ENCODE peak calls at places on chromosomes 3 and 15, in six cellular contexts. One of them, this sample, is unnamed.

GRCh38 chr15:58019503-58020376 is 45.8 kb downstream of the ALDH1A2 start:
- DNase-seq in mesendoderm: no peak
- DNase-seq in IMR-90: peak; percentile 2
- DNase-seq in H1: no peak
- DNase-seq in mesenchymal stem cell: peak; percentile 4
- DNase-seq in trophoblast cell: no peak
- DNase-seq in this sample: no peak

GRCh38 chr3:185824051-185824466 is 783 bp downstream of the IGF2BP2 start:
- DNase-seq in trophoblast cell: peak; percentile 25
- DNase-seq in mesenchymal stem cell: peak; percentile 47
- DNase-seq in IMR-90: no peak
- DNase-seq in H1: peak; percentile 60
- DNase-seq in mesendoderm: peak; percentile 54
- DNase-seq in this sample: peak; percentile 32

GRCh38 chr15:94412979-94413741 is 181.8 kb downstream of the MCTP2 start:
- DNase-seq in mesendoderm: peak; percentile 47
- DNase-seq in IMR-90: peak; percentile 25
- DNase-seq in mesenchymal stem cell: peak; percentile 56
- DNase-seq in H1: no peak
- DNase-seq in trophoblast cell: peak; percentile 30
- DNase-seq in this sample: peak; percentile 27

GRCh38 chr3:191220908-191221307 is 21.9 kb downstream of the OSTN start:
- DNase-seq in trophoblast cell: no peak
- DNase-seq in H1: no peak
- DNase-seq in IMR-90: no peak
- DNase-seq in mesenchymal stem cell: no peak
- DNase-seq in mesendoderm: peak; percentile 64
- DNase-seq in this sample: no peak

GRCh38 chr3:72487078-72487765 is 361.0 kb downstream of the SHQ1 start:
- DNase-seq in mesendoderm: peak; percentile 91
- DNase-seq in trophoblast cell: peak; percentile 81
- DNase-seq in IMR-90: peak; percentile 85
- DNase-seq in mesenchymal stem cell: peak; percentile 93
- DNase-seq in H1: no peak
- DNase-seq in this sample: no peak

GRCh38 chr3:96756516-96756915 is 57.9 kb upstream of the EPHA6 start:
- DNase-seq in trophoblast cell: no peak
- DNase-seq in mesendoderm: peak; percentile 60
- DNase-seq in mesenchymal stem cell: no peak
- DNase-seq in H1: no peak
- DNase-seq in IMR-90: no peak
- DNase-seq in this sample: no peak

GRCh38 chr15:40906947-40907802 is 12.9 kb downstream of the VPS18 start:
- DNase-seq in H1: no peak
- DNase-seq in mesenchymal stem cell: peak; percentile 44
- DNase-seq in IMR-90: peak; percentile 41
- DNase-seq in mesendoderm: no peak
- DNase-seq in trophoblast cell: no peak
- DNase-seq in this sample: no peak

GRCh38 chr3:157502916-157503620 is at the start of gene VEPH1:
- DNase-seq in mesendoderm: peak; percentile 44
- DNase-seq in mesenchymal stem cell: peak; percentile 10
- DNase-seq in trophoblast cell: peak; percentile 83
- DNase-seq in H1: no peak
- DNase-seq in IMR-90: peak; percentile 85
- DNase-seq in this sample: peak; percentile 39

GRCh38 chr15:28944286-28944685 is 58.5 kb downstream of the APBA2 start:
- DNase-seq in IMR-90: no peak
- DNase-seq in H1: no peak
- DNase-seq in trophoblast cell: no peak
- DNase-seq in mesendoderm: no peak
- DNase-seq in mesenchymal stem cell: no peak
- DNase-seq in this sample: no peak

GRCh38 chr15:28942521-28943035 is 56.8 kb downstream of the APBA2 start:
- DNase-seq in mesendoderm: no peak
- DNase-seq in H1: no peak
- DNase-seq in IMR-90: no peak
- DNase-seq in trophoblast cell: no peak
- DNase-seq in mesenchymal stem cell: no peak
- DNase-seq in this sample: no peak

GRCh38 chr15:28942046-28942445 is 56.3 kb downstream of the APBA2 start:
- DNase-seq in trophoblast cell: no peak
- DNase-seq in mesendoderm: no peak
- DNase-seq in mesenchymal stem cell: no peak
- DNase-seq in H1: no peak
- DNase-seq in IMR-90: no peak
- DNase-seq in this sample: no peak

GRCh38 chr15:28943611-28944230 is 57.9 kb downstream of the APBA2 start:
- DNase-seq in mesenchymal stem cell: no peak
- DNase-seq in IMR-90: no peak
- DNase-seq in trophoblast cell: no peak
- DNase-seq in H1: no peak
- DNase-seq in mesendoderm: no peak
- DNase-seq in this sample: no peak

GRCh38 chr15:28943146-28943545 is 57.4 kb downstream of the APBA2 start:
- DNase-seq in trophoblast cell: no peak
- DNase-seq in mesenchymal stem cell: no peak
- DNase-seq in mesendoderm: no peak
- DNase-seq in IMR-90: no peak
- DNase-seq in H1: no peak
- DNase-seq in this sample: no peak
- H3K9ac ChIP-seq in trophoblast cell: no peak overlapping the region
- H3K9ac ChIP-seq in mesenchymal stem cell: no peak overlapping the region
- H3K9ac ChIP-seq in mesendoderm: no peak overlapping the region
- H3K9ac ChIP-seq in IMR-90: no peak overlapping the region
- H3K9ac ChIP-seq in H1: no peak overlapping the region
- H3K9ac ChIP-seq in this sample: no peak overlapping the region

GRCh38 chr3:152910966-152911365 is 76.0 kb downstream of the P2RY1 start:
- DNase-seq in trophoblast cell: no peak
- DNase-seq in mesenchymal stem cell: no peak
- DNase-seq in H1: no peak
- DNase-seq in mesendoderm: no peak
- DNase-seq in IMR-90: no peak
- DNase-seq in this sample: no peak

GRCh38 chr3:152910211-152910610 is 75.3 kb downstream of the P2RY1 start:
- DNase-seq in trophoblast cell: peak; percentile 10
- DNase-seq in H1: no peak
- DNase-seq in IMR-90: no peak
- DNase-seq in mesendoderm: peak; percentile 52
- DNase-seq in mesenchymal stem cell: peak; percentile 6
- DNase-seq in this sample: no peak

GRCh38 chr3:152905631-152906030 is 70.7 kb downstream of the P2RY1 start:
- DNase-seq in H1: no peak
- DNase-seq in mesendoderm: no peak
- DNase-seq in trophoblast cell: no peak
- DNase-seq in IMR-90: no peak
- DNase-seq in mesenchymal stem cell: no peak
- DNase-seq in this sample: no peak

GRCh38 chr3:152909180-152909883 is 74.4 kb downstream of the P2RY1 start:
- DNase-seq in H1: no peak
- DNase-seq in mesenchymal stem cell: peak; percentile 23
- DNase-seq in IMR-90: peak; percentile 0
- DNase-seq in mesendoderm: peak; percentile 2
- DNase-seq in trophoblast cell: no peak
- DNase-seq in this sample: no peak
- H2BK120ac ChIP-seq in H1: no peak overlapping the region
- H2BK120ac ChIP-seq in mesenchymal stem cell: no peak overlapping the region
- H2BK120ac ChIP-seq in IMR-90: no peak overlapping the region
- H2BK120ac ChIP-seq in mesendoderm: no peak overlapping the region
- H2BK120ac ChIP-seq in trophoblast cell: no peak overlapping the region
- H2BK120ac ChIP-seq in this sample: no peak overlapping the region

DNA sequence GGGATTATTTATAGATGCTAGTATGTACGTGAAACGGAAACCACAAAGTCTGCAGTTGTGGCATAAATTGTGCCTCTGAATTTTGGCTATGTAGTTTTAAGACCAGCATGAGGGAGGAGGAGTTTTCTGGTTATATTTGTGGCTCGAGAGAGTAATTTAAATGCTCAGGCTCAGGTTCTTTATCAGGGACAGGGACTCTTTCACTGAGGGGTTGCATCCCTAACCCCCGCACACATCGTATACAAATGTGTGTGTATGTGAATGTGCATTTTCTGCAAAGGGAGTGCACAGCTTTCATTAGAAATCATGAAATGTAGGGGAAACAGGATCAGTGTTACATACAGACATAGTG is 12.6 kb downstream of the GCSAM start:
- DNase-seq in H1: no peak
- DNase-seq in IMR-90: no peak
- DNase-seq in trophoblast cell: no peak
- DNase-seq in mesenchymal stem cell: no peak
- DNase-seq in mesendoderm: no peak
- DNase-seq in this sample: no peak
- H3K4me3 ChIP-seq in H1: no peak overlapping the region
- H3K4me3 ChIP-seq in IMR-90: no peak overlapping the region
- H3K4me3 ChIP-seq in trophoblast cell: no peak overlapping the region
- H3K4me3 ChIP-seq in mesenchymal stem cell: no peak overlapping the region
- H3K4me3 ChIP-seq in mesendoderm: no peak overlapping the region
- H3K4me3 ChIP-seq in this sample: no peak overlapping the region

GRCh38 chr3:153897842-153898241 is 223.3 kb upstream of the ARHGEF26 start:
- DNase-seq in trophoblast cell: no peak
- DNase-seq in mesenchymal stem cell: no peak
- DNase-seq in mesendoderm: no peak
- DNase-seq in H1: no peak
- DNase-seq in IMR-90: no peak
- DNase-seq in this sample: no peak
- H3K9ac ChIP-seq in trophoblast cell: no peak overlapping the region
- H3K9ac ChIP-seq in mesenchymal stem cell: no peak overlapping the region
- H3K9ac ChIP-seq in mesendoderm: no peak overlapping the region
- H3K9ac ChIP-seq in H1: no peak overlapping the region
- H3K9ac ChIP-seq in IMR-90: no peak overlapping the region
- H3K9ac ChIP-seq in this sample: no peak overlapping the region